ENCODE peak calls at places on chromosomes 11 and 22, in seven cellular contexts. E is glutamatergic neuron; J is aorta; C is T-helper 2 cell; N is activated gamma-delta T cell; A is stimulated activated CD8-positive, alpha-beta memory T cell treated with anti-CD3 and anti-CD28 coated beads, Interleukin-15, amount 100 ng/mL, for 4 hours; K is kidney tubule cell. R is an unnamed sample.

GRCh38 chr11:35065566-35065965 is 73.4 kb upstream of the CD44 start:
- DNase-seq in N (no peak), C (no peak), E (no peak), K (no peak), J (no peak), A (no peak), R (no peak)

GRCh38 chr22:43722444-43722843 is 89.7 kb downstream of the EFCAB6 start:
- DNase-seq in K (no peak), C (no peak), N (no peak), J (no peak), A (no peak), E (no peak), R (no peak)

GRCh38 chr22:47391169-47392053 is 629.0 kb downstream of the TBC1D22A start:
- DNase-seq in N (no peak), J (peak; percentile 63), E (no peak), C (no peak), A (no peak), K (no peak), R (no peak)

GRCh38 chr11:76978818-76979217 is 55.4 kb upstream of the B3GNT6 start:
- DNase-seq in C (no peak), E (no peak), N (no peak), J (no peak), K (no peak), A (no peak), R (no peak)

GRCh38 chr22:46149493-46149997 is 781 bp upstream of the PPARA start:
- DNase-seq in K (peak; percentile 35), J (peak; percentile 88), E (peak; percentile 47), C (peak; percentile 30), N (peak; percentile 39), A (no peak), R (peak; percentile 71)

GRCh38 chr11:120537996-120538395 is 26.4 kb downstream of the GRIK4 start:
- DNase-seq in K (no peak), J (no peak), E (no peak), N (no peak), C (no peak), A (no peak), R (no peak)

GRCh38 chr22:41915035-41915782 is at the start of gene SHISA8:
- DNase-seq in A (no peak), C (peak; percentile 54), E (peak; percentile 68), J (peak; percentile 87), N (peak; percentile 38), K (peak; percentile 19), R (peak; percentile 46)

GRCh38 chr11:30333405-30333804 is 10.5 kb downstream of the ARL14EP start:
- DNase-seq in N (no peak), E (no peak), K (peak; percentile 26), C (no peak), J (no peak), A (no peak), R (no peak)

GRCh38 chr22:46122511-46122971 is 27.8 kb upstream of the PPARA start:
- DNase-seq in E (peak; percentile 87), A (peak; percentile 39), J (peak; percentile 94), K (peak; percentile 66), C (peak; percentile 56), N (peak; percentile 40), R (peak; percentile 83)

GRCh38 chr22:28369849-28370248 is 309.8 kb downstream of the TTC28 start:
- DNase-seq in K (no peak), N (no peak), A (no peak), C (no peak), J (no peak), E (no peak), R (no peak)

GRCh38 chr11:95456704-95457491 is 225.9 kb upstream of the SESN3 start:
- DNase-seq in E (no peak), N (no peak), K (peak; percentile 22), A (no peak), C (no peak), J (no peak), R (no peak)

GRCh38 chr22:20405931-20406685 is 12.2 kb downstream of the ZNF74 start:
- DNase-seq in K (peak; percentile 11), A (no peak), C (no peak), N (no peak), E (no peak), J (peak; percentile 69), R (no peak)

GRCh38 chr11:18802381-18803257 is 11.0 kb upstream of the PTPN5 start:
- DNase-seq in K (peak; percentile 73), C (peak; percentile 10), J (no peak), E (peak; percentile 39), N (no peak), A (no peak), R (peak; percentile 60)

GRCh38 chr11:650482-650881 is 13.4 kb downstream of the DRD4 start:
- DNase-seq in J (no peak), A (no peak), C (no peak), K (no peak), N (no peak), E (no peak), R (no peak)

GRCh38 chr11:118892515-118892914 is 8.8 kb downstream of the CXCR5 start:
- DNase-seq in K (no peak), C (peak; percentile 50), N (no peak), J (no peak), A (no peak), E (no peak), R (no peak)

GRCh38 chr11:125464266-125464662 is 31.8 kb downstream of the FEZ1 start:
- DNase-seq in J (no peak), E (no peak), C (no peak), A (no peak), K (peak; percentile 74), N (no peak), R (no peak)

GRCh38 chr11:116830184-116830912 is 641 bp downstream of the APOC3 start:
- DNase-seq in K (no peak), E (no peak), A (no peak), J (no peak), N (no peak), C (no peak), R (no peak)

GRCh38 chr11:61946894-61947293 is 3.3 kb upstream of the BEST1 start:
- DNase-seq in J (no peak), A (no peak), N (no peak), E (no peak), K (no peak), C (no peak), R (no peak)

GRCh38 chr22:48456449-48456848 is 1371.2 kb downstream of the BRD1 start:
- DNase-seq in A (no peak), N (no peak), K (no peak), E (no peak), C (no peak), J (peak; percentile 4), R (no peak)

GRCh38 chr11:28259177-28259843 is 151.1 kb downstream of the METTL15 start:
- DNase-seq in J (no peak), N (no peak), E (no peak), C (no peak), K (no peak), A (no peak), R (no peak)

GRCh38 chr11:102268083-102268984 is 49.0 kb upstream of the BIRC3 start:
- DNase-seq in A (peak; percentile 51), E (peak; percentile 60), J (peak; percentile 91), N (peak; percentile 47), C (peak; percentile 79), K (peak; percentile 97), R (peak; percentile 51)